ENCODE peak calls at places on chromosomes 6 and 20, in seven cellular contexts. One of them, this sample, is unnamed.

GRCh38 chr20:61520761-61521460 is 268.9 kb downstream of the CDH4 start:
- DNase-seq in lower lobe of right lung: no peak
- DNase-seq in left ventricle myocardium inferior: no peak
- DNase-seq in MM.1S: no peak
- DNase-seq in aorta: peak
- DNase-seq in fibroblast of lung: peak
- DNase-seq in right atrium auricular region: no peak
- DNase-seq in this sample: no peak

GRCh38 chr20:24212494-24212893 is 223.9 kb upstream of the GGTLC1 start:
- DNase-seq in lower lobe of right lung: no peak
- DNase-seq in left ventricle myocardium inferior: no peak
- DNase-seq in MM.1S: no peak
- DNase-seq in aorta: no peak
- DNase-seq in fibroblast of lung: no peak
- DNase-seq in right atrium auricular region: no peak
- DNase-seq in this sample: no peak

GRCh38 chr20:9945406-9945805 is 89.4 kb upstream of the ANKEF1 start:
- DNase-seq in lower lobe of right lung: no peak
- DNase-seq in left ventricle myocardium inferior: no peak
- DNase-seq in MM.1S: no peak
- DNase-seq in aorta: no peak
- DNase-seq in fibroblast of lung: peak
- DNase-seq in right atrium auricular region: no peak
- DNase-seq in this sample: no peak

GRCh38 chr6:119079288-119079809 is 885 bp upstream of the FAM184A start:
- DNase-seq in lower lobe of right lung: no peak
- DNase-seq in left ventricle myocardium inferior: no peak
- DNase-seq in MM.1S: no peak
- DNase-seq in aorta: no peak
- DNase-seq in fibroblast of lung: peak
- DNase-seq in right atrium auricular region: no peak
- DNase-seq in this sample: no peak

GRCh38 chr6:18263561-18264337 is 581 bp downstream of the DEK start:
- DNase-seq in lower lobe of right lung: peak
- DNase-seq in left ventricle myocardium inferior: peak
- DNase-seq in MM.1S: peak
- DNase-seq in aorta: peak
- DNase-seq in fibroblast of lung: peak
- DNase-seq in right atrium auricular region: peak
- DNase-seq in this sample: peak

GRCh38 chr6:10800810-10801209 is 37.5 kb downstream of the MAK start:
- DNase-seq in lower lobe of right lung: no peak
- DNase-seq in left ventricle myocardium inferior: no peak
- DNase-seq in MM.1S: no peak
- DNase-seq in aorta: no peak
- DNase-seq in fibroblast of lung: peak
- DNase-seq in right atrium auricular region: no peak
- DNase-seq in this sample: no peak

GRCh38 chr6:144843701-144844100 is 558.6 kb downstream of the UTRN start:
- DNase-seq in lower lobe of right lung: no peak
- DNase-seq in left ventricle myocardium inferior: no peak
- DNase-seq in MM.1S: no peak
- DNase-seq in aorta: no peak
- DNase-seq in fibroblast of lung: no peak
- DNase-seq in right atrium auricular region: no peak
- DNase-seq in this sample: no peak

GRCh38 chr6:169224185-169224695 is 29.4 kb downstream of the THBS2 start:
- DNase-seq in lower lobe of right lung: no peak
- DNase-seq in left ventricle myocardium inferior: no peak
- DNase-seq in MM.1S: no peak
- DNase-seq in aorta: peak
- DNase-seq in fibroblast of lung: peak
- DNase-seq in right atrium auricular region: peak
- DNase-seq in this sample: no peak

GRCh38 chr6:160756021-160756420 is 54.0 kb downstream of the PLG start:
- DNase-seq in lower lobe of right lung: no peak
- DNase-seq in left ventricle myocardium inferior: no peak
- DNase-seq in MM.1S: no peak
- DNase-seq in aorta: no peak
- DNase-seq in fibroblast of lung: no peak
- DNase-seq in right atrium auricular region: no peak
- DNase-seq in this sample: no peak

GRCh38 chr6:133894369-133894768 is 5.5 kb downstream of the TCF21 start:
- DNase-seq in lower lobe of right lung: no peak
- DNase-seq in left ventricle myocardium inferior: no peak
- DNase-seq in MM.1S: no peak
- DNase-seq in aorta: no peak
- DNase-seq in fibroblast of lung: no peak
- DNase-seq in right atrium auricular region: no peak
- DNase-seq in this sample: no peak

GRCh38 chr6:27669278-27669797 is 196.4 kb upstream of the ZNF184 start:
- DNase-seq in lower lobe of right lung: no peak
- DNase-seq in left ventricle myocardium inferior: no peak
- DNase-seq in MM.1S: no peak
- DNase-seq in aorta: no peak
- DNase-seq in fibroblast of lung: no peak
- DNase-seq in right atrium auricular region: no peak
- DNase-seq in this sample: no peak

GRCh38 chr6:98724537-98724936 is 109.8 kb upstream of the POU3F2 start:
- DNase-seq in lower lobe of right lung: no peak
- DNase-seq in left ventricle myocardium inferior: no peak
- DNase-seq in MM.1S: no peak
- DNase-seq in aorta: no peak
- DNase-seq in fibroblast of lung: peak
- DNase-seq in right atrium auricular region: no peak
- DNase-seq in this sample: no peak

GRCh38 chr6:12962995-12963394 is 246.4 kb downstream of the PHACTR1 start:
- DNase-seq in lower lobe of right lung: no peak
- DNase-seq in left ventricle myocardium inferior: no peak
- DNase-seq in MM.1S: no peak
- DNase-seq in aorta: no peak
- DNase-seq in fibroblast of lung: peak
- DNase-seq in right atrium auricular region: no peak
- DNase-seq in this sample: no peak

GRCh38 chr20:57717797-57718196 is 8.0 kb upstream of the PMEPA1 start:
- DNase-seq in lower lobe of right lung: no peak
- DNase-seq in left ventricle myocardium inferior: no peak
- DNase-seq in MM.1S: no peak
- DNase-seq in aorta: no peak
- DNase-seq in fibroblast of lung: peak
- DNase-seq in right atrium auricular region: no peak
- DNase-seq in this sample: no peak

GRCh38 chr6:42304313-42304712 is 86.7 kb upstream of the MRPS10 start:
- DNase-seq in lower lobe of right lung: no peak
- DNase-seq in left ventricle myocardium inferior: no peak
- DNase-seq in MM.1S: no peak
- DNase-seq in aorta: no peak
- DNase-seq in fibroblast of lung: no peak
- DNase-seq in right atrium auricular region: no peak
- DNase-seq in this sample: no peak
- H3K27ac ChIP-seq in lower lobe of right lung: no peak
- H3K27ac ChIP-seq in left ventricle myocardium inferior: no peak
- H3K27ac ChIP-seq in MM.1S: no peak
- H3K27ac ChIP-seq in aorta: no peak
- H3K27ac ChIP-seq in fibroblast of lung: no peak
- H3K27ac ChIP-seq in right atrium auricular region: no peak
- H3K27ac ChIP-seq in this sample: no peak

DNA sequence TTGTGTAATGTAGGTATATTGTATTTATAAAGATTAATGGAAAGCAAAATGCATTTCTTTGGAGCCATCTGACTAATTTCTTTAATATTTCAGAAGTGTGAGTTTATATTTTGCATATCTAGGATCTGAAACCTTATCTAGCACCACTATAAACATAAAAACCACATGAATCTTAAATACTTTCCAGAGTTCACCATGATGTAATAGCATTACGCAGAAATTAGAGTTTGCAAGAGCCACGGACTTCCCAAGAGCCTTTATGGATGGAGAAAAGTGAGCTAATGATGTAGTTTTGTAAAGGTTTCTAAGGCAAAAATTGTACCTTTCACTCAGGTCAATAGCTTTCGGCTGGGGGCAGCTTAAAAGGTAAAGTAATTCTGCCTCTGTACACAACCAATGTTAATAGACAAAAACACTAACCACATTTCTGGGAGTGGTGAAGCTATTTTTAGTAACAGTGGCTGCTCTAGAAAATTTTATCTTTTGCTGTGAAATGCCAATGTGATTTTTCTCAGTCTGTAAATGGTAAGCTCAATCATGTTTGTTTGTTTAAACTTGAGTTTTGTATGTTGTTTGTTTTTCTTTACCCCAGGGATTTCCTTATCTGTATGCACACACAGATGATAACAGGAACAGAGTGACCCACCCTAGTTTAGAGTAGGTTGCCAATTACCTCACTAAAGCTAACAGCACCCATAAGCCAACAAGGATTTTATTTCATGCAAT is 80.5 kb downstream of the FILIP1 start:
- DNase-seq in lower lobe of right lung: no peak
- DNase-seq in left ventricle myocardium inferior: no peak
- DNase-seq in MM.1S: no peak
- DNase-seq in aorta: no peak
- DNase-seq in fibroblast of lung: peak
- DNase-seq in right atrium auricular region: no peak
- DNase-seq in this sample: no peak
- H3K27ac ChIP-seq in lower lobe of right lung: no peak
- H3K27ac ChIP-seq in left ventricle myocardium inferior: peak
- H3K27ac ChIP-seq in MM.1S: no peak
- H3K27ac ChIP-seq in aorta: no peak
- H3K27ac ChIP-seq in fibroblast of lung: no peak
- H3K27ac ChIP-seq in right atrium auricular region: peak
- H3K27ac ChIP-seq in this sample: no peak

GRCh38 chr6:97068211-97068610 is 143.7 kb downstream of the KLHL32 start:
- DNase-seq in lower lobe of right lung: no peak
- DNase-seq in left ventricle myocardium inferior: no peak
- DNase-seq in MM.1S: peak
- DNase-seq in aorta: no peak
- DNase-seq in fibroblast of lung: peak
- DNase-seq in right atrium auricular region: no peak
- DNase-seq in this sample: no peak

GRCh38 chr6:97067045-97067444 is 142.5 kb downstream of the KLHL32 start:
- DNase-seq in lower lobe of right lung: no peak
- DNase-seq in left ventricle myocardium inferior: no peak
- DNase-seq in MM.1S: peak
- DNase-seq in aorta: no peak
- DNase-seq in fibroblast of lung: no peak
- DNase-seq in right atrium auricular region: no peak
- DNase-seq in this sample: no peak

GRCh38 chr6:97064578-97064977 is 140.1 kb downstream of the KLHL32 start:
- DNase-seq in lower lobe of right lung: no peak
- DNase-seq in left ventricle myocardium inferior: no peak
- DNase-seq in MM.1S: no peak
- DNase-seq in aorta: no peak
- DNase-seq in fibroblast of lung: no peak
- DNase-seq in right atrium auricular region: no peak
- DNase-seq in this sample: no peak

GRCh38 chr6:97069363-97069762 is 144.8 kb downstream of the KLHL32 start:
- DNase-seq in lower lobe of right lung: no peak
- DNase-seq in left ventricle myocardium inferior: no peak
- DNase-seq in MM.1S: no peak
- DNase-seq in aorta: no peak
- DNase-seq in fibroblast of lung: no peak
- DNase-seq in right atrium auricular region: no peak
- DNase-seq in this sample: no peak

DNA sequence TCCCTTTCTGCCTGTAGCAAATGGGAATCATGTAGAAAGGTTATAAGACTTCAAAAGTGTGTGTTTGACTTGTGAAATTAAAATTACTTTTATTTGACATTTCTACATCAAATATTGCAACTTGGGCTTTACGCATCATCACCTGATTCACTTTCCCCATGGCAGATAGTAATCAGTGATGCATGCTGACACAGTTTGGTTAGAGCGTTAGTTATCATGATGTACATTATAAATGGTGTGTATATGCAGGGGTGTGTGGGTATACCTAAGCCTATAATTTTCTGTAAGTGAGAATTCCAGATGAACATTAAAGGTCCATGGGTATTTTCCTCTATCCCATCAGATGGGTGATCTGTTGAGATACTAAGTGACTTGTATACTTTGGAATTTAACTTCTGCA is 141.5 kb downstream of the KLHL32 start:
- DNase-seq in lower lobe of right lung: no peak
- DNase-seq in left ventricle myocardium inferior: no peak
- DNase-seq in MM.1S: no peak
- DNase-seq in aorta: no peak
- DNase-seq in fibroblast of lung: no peak
- DNase-seq in right atrium auricular region: no peak
- DNase-seq in this sample: no peak
- H3K27ac ChIP-seq in lower lobe of right lung: no peak
- H3K27ac ChIP-seq in left ventricle myocardium inferior: no peak
- H3K27ac ChIP-seq in MM.1S: no peak
- H3K27ac ChIP-seq in aorta: no peak
- H3K27ac ChIP-seq in fibroblast of lung: no peak
- H3K27ac ChIP-seq in right atrium auricular region: no peak
- H3K27ac ChIP-seq in this sample: no peak

GRCh38 chr6:155023717-155024116 is 28.6 kb downstream of the TIAM2 start:
- DNase-seq in lower lobe of right lung: no peak
- DNase-seq in left ventricle myocardium inferior: no peak
- DNase-seq in MM.1S: no peak
- DNase-seq in aorta: no peak
- DNase-seq in fibroblast of lung: no peak
- DNase-seq in right atrium auricular region: no peak
- DNase-seq in this sample: no peak

GRCh38 chr6:155026366-155027045 is 31.4 kb downstream of the TIAM2 start:
- DNase-seq in lower lobe of right lung: no peak
- DNase-seq in left ventricle myocardium inferior: no peak
- DNase-seq in MM.1S: no peak
- DNase-seq in aorta: peak
- DNase-seq in fibroblast of lung: peak
- DNase-seq in right atrium auricular region: no peak
- DNase-seq in this sample: no peak

GRCh38 chr6:155022726-155023125 is 27.6 kb downstream of the TIAM2 start:
- DNase-seq in lower lobe of right lung: no peak
- DNase-seq in left ventricle myocardium inferior: no peak
- DNase-seq in MM.1S: no peak
- DNase-seq in aorta: no peak
- DNase-seq in fibroblast of lung: no peak
- DNase-seq in right atrium auricular region: no peak
- DNase-seq in this sample: no peak

GRCh38 chr6:155024628-155025027 is 29.5 kb downstream of the TIAM2 start:
- DNase-seq in lower lobe of right lung: no peak
- DNase-seq in left ventricle myocardium inferior: no peak
- DNase-seq in MM.1S: no peak
- DNase-seq in aorta: no peak
- DNase-seq in fibroblast of lung: no peak
- DNase-seq in right atrium auricular region: no peak
- DNase-seq in this sample: no peak

DNA sequence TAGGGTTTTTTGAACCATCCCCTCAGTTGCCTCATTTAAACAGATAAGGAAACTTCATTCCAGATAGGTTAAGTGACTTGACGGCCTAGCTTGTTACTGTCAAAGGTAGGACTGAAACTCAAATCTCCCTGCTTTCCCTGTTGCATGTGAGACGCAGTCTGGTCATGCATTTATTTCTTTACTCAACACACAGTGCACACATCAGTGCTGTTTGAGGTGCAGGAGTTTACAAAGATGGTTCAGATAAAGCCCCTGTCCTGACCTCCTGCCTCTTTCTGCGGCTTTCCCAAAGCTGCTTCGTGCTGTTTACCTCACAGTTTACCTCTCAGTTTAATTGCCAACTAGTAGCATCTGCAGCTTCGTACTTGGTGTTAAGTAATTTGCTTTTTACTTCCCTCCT is 26.6 kb downstream of the TIAM2 start:
- DNase-seq in lower lobe of right lung: no peak
- DNase-seq in left ventricle myocardium inferior: no peak
- DNase-seq in MM.1S: no peak
- DNase-seq in aorta: no peak
- DNase-seq in fibroblast of lung: no peak
- DNase-seq in right atrium auricular region: no peak
- DNase-seq in this sample: no peak
- H3K27ac ChIP-seq in lower lobe of right lung: no peak
- H3K27ac ChIP-seq in left ventricle myocardium inferior: no peak
- H3K27ac ChIP-seq in MM.1S: no peak
- H3K27ac ChIP-seq in aorta: no peak
- H3K27ac ChIP-seq in fibroblast of lung: no peak
- H3K27ac ChIP-seq in right atrium auricular region: no peak
- H3K27ac ChIP-seq in this sample: no peak